ENCODE peak calls at places on chromosomes 1 and 21, in four cellular contexts. One of them, this sample, is unnamed.

GRCh38 chr1:8671313-8671917 is 146.0 kb downstream of the RERE start:
- DNase-seq in K562: peak
- DNase-seq in GM23338: peak
- DNase-seq in A549: peak
- DNase-seq in this sample: peak

GRCh38 chr1:212967767-212968166 is 17.4 kb downstream of the VASH2 start:
- DNase-seq in A549: peak
- DNase-seq in K562: peak
- DNase-seq in GM23338: peak
- DNase-seq in this sample: peak

GRCh38 chr1:209624516-209625204 is 27.6 kb downstream of the LAMB3 start:
- DNase-seq in GM23338: no peak
- DNase-seq in A549: no peak
- DNase-seq in K562: no peak
- DNase-seq in this sample: no peak

GRCh38 chr1:22039594-22040347 is 12.7 kb upstream of the CDC42 start:
- DNase-seq in K562: peak
- DNase-seq in A549: no peak
- DNase-seq in GM23338: peak
- DNase-seq in this sample: no peak

GRCh38 chr1:121408354-121408753 is 223.6 kb downstream of the SRGAP2C start:
- DNase-seq in K562: no peak
- DNase-seq in GM23338: no peak
- DNase-seq in A549: no peak
- DNase-seq in this sample: no peak

GRCh38 chr1:225883616-225884265 is 1.6 kb upstream of the TMEM63A start:
- DNase-seq in GM23338: no peak
- DNase-seq in A549: no peak
- DNase-seq in K562: peak
- DNase-seq in this sample: no peak

GRCh38 chr1:66371233-66372005 is 162.5 kb upstream of the SGIP1 start:
- DNase-seq in K562: no peak
- DNase-seq in GM23338: no peak
- DNase-seq in A549: no peak
- DNase-seq in this sample: no peak

GRCh38 chr1:228685081-228685480 is 50.2 kb upstream of the RHOU start:
- DNase-seq in K562: no peak
- DNase-seq in A549: no peak
- DNase-seq in GM23338: no peak
- DNase-seq in this sample: no peak

GRCh38 chr1:208909011-208909410 is 664.8 kb upstream of the PLXNA2 start:
- DNase-seq in A549: no peak
- DNase-seq in K562: no peak
- DNase-seq in GM23338: no peak
- DNase-seq in this sample: no peak

GRCh38 chr1:44377925-44378784 is 23.1 kb upstream of the ERI3 start:
- DNase-seq in GM23338: peak
- DNase-seq in K562: peak
- DNase-seq in A549: peak
- DNase-seq in this sample: peak

GRCh38 chr21:38178653-38179503 is 77.9 kb upstream of the KCNJ15 start:
- DNase-seq in A549: no peak
- DNase-seq in K562: no peak
- DNase-seq in GM23338: no peak
- DNase-seq in this sample: no peak

DNA sequence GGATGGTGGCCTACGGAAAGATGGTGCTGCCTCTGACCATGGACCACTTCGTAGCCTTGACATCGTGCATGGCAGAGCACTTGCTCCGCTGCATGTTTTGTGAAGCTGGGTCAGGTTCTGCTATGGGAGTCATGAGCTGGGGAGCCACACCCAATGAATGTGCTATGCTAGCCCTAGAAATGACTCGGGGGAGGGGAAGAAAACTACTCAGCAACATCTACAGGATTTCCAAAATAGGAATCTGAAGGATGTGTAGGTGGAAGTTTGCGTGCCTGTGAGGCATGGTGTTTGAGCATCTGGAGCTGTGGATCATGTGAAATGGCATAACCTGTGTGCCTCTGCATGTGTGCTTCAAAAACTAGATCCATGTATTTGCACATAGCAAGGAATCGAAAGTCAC is 247.3 kb downstream of the CACNA1E start:
- DNase-seq in K562: no peak
- DNase-seq in GM23338: no peak
- DNase-seq in A549: no peak
- DNase-seq in this sample: no peak
- TF ChIP-seq JUNB in K562: no peak
- TF ChIP-seq JUNB in GM23338: no peak
- TF ChIP-seq JUNB in A549: no peak
- TF ChIP-seq JUNB in this sample: no peak

GRCh38 chr1:104476126-104476525 is 726.4 kb downstream of the AMY1C start:
- DNase-seq in GM23338: no peak
- DNase-seq in A549: no peak
- DNase-seq in K562: no peak
- DNase-seq in this sample: no peak
- TF ChIP-seq JUNB in GM23338: no peak
- TF ChIP-seq JUNB in A549: no peak
- TF ChIP-seq JUNB in K562: no peak
- TF ChIP-seq JUNB in this sample: no peak

DNA sequence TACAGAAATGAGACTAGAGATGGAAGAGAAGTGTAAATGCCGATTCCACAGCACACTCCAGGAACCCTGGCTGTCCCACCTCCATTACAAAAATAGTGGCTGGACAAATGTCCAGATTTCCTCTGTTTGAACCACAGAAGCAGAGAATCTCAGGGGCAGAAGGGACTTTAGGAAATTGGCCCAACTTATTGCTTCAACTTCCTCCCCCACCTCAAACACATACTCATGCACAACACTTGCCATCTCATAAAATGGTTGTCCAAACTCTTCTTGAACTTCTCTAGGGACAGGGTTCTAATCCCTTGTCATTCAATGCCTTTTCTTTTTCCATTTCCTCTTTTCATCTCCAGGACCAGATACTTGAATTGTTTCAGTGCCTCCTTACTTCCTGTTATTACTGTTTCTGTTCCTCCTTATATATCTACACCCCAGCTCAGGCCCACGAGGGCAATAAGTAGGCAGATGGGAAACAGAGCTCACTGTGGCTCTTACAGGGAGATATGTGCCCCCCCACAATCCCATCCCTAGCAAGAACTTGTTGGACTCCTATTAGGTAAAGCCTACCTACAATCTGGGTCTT is 8.5 kb upstream of the B4GALT3 start:
- DNase-seq in A549: no peak
- DNase-seq in GM23338: no peak
- DNase-seq in K562: no peak
- DNase-seq in this sample: no peak
- TF ChIP-seq JUNB in A549: no peak
- TF ChIP-seq JUNB in GM23338: no peak
- TF ChIP-seq JUNB in K562: no peak
- TF ChIP-seq JUNB in this sample: no peak

GRCh38 chr21:46214478-46215340 is 13.9 kb downstream of the LSS start:
- DNase-seq in GM23338: no peak
- DNase-seq in K562: no peak
- DNase-seq in A549: no peak
- DNase-seq in this sample: no peak
- TF ChIP-seq JUNB in GM23338: no peak
- TF ChIP-seq JUNB in K562: no peak
- TF ChIP-seq JUNB in A549: no peak
- TF ChIP-seq JUNB in this sample: no peak